ENCODE peak calls at places on chromosome 18, in five cellular contexts. H is naive thymus-derived CD8-positive, alpha-beta T cell; T is activated T-cell treated with anti-CD3 and anti-CD28 coated beads for 48 hours; K is aorta; V is NCI-H460. X is an unnamed sample.

GRCh38 chr18:70288171-70288850 is 534 bp upstream of the SOCS6 start:
- DNase-seq in H (no peak), T (peak; percentile 4), K (peak; percentile 58), V (no peak), X (peak; percentile 52)

GRCh38 chr18:79874553-79875530 is 76.6 kb downstream of the SLC66A2 start:
- DNase-seq in H (no peak), T (no peak), K (no peak), V (no peak), X (no peak)

GRCh38 chr18:80225685-80226084 is 21.6 kb downstream of the PARD6G start:
- DNase-seq in H (no peak), T (no peak), K (no peak), V (no peak), X (no peak)

GRCh38 chr18:13520306-13520705 is 206.1 kb downstream of the FAM210A start:
- DNase-seq in H (no peak), T (no peak), K (no peak), V (no peak), X (peak; percentile 57)

GRCh38 chr18:35469696-35470095 is 28.1 kb downstream of the INO80C start:
- DNase-seq in H (no peak), T (no peak), K (no peak), V (no peak), X (no peak)

GRCh38 chr18:62788891-62789290 is 73.5 kb downstream of the PHLPP1 start:
- DNase-seq in H (no peak), T (no peak), K (no peak), V (no peak), X (no peak)

GRCh38 chr18:59792353-59792752 is 95.1 kb upstream of the CCBE1 start:
- DNase-seq in H (no peak), T (no peak), K (no peak), V (no peak), X (no peak)

GRCh38 chr18:21265971-21266673 is 24.1 kb downstream of the GREB1L start:
- DNase-seq in H (no peak), T (no peak), K (no peak), V (no peak), X (no peak)

GRCh38 chr18:78769502-78770113 is 210.0 kb upstream of the SALL3 start:
- DNase-seq in H (no peak), T (no peak), K (no peak), V (no peak), X (no peak)

X was measured in left ventricle myocardium inferior.